ENCODE peak calls at places on chromosomes 6 and 20, in ten cellular contexts. D, H, N, R, G, V, L, K, I and W are unnamed samples. For H3K4me1, the result is how much of the 10 kb centered on the place peaks cover.

GRCh38 chr6:85498596-85499258 is 48.8 kb downstream of the NT5E start:
- DNase-seq in D (no peak), H (no peak), N (no peak), R (peak), G (no peak), V (no peak), L (no peak), K (no peak), I (no peak), W (no peak)

GRCh38 chr20:40848530-40848929 is 159.5 kb upstream of the MAFB start:
- DNase-seq in D (no peak), H (no peak), N (no peak), R (no peak), G (no peak), V (no peak), L (no peak), K (no peak), I (no peak), W (no peak)

GRCh38 chr20:8116067-8116811 is 15.8 kb upstream of the PLCB1 start:
- DNase-seq in D (no peak), H (no peak), N (no peak), R (no peak), G (no peak), V (no peak), L (no peak), K (no peak), I (no peak), W (no peak)

GRCh38 chr6:98471444-98471843 is 362.9 kb upstream of the POU3F2 start:
- DNase-seq in D (no peak), H (no peak), N (no peak), R (no peak), G (no peak), V (no peak), L (no peak), K (no peak), I (no peak), W (no peak)

GRCh38 chr6:74091133-74091793 is 395.3 kb downstream of the CD109 start:
- DNase-seq in D (peak), H (no peak), N (no peak), R (no peak), G (no peak), V (no peak), L (no peak), K (no peak), I (no peak), W (no peak)

GRCh38 chr6:2877960-2878359 is 25.1 kb downstream of the SERPINB9 start:
- DNase-seq in D (no peak), H (no peak), N (no peak), R (no peak), G (peak), V (no peak), L (no peak), K (no peak), I (no peak), W (no peak)

GRCh38 chr6:34657037-34657306 is 39.6 kb downstream of the ILRUN start:
- DNase-seq in D (peak), H (no peak), N (no peak), R (no peak), G (no peak), V (no peak), L (no peak), K (no peak), I (no peak), W (no peak)

GRCh38 chr6:112251170-112251945 is 3.0 kb downstream of the LAMA4 start:
- DNase-seq in D (no peak), H (no peak), N (no peak), R (no peak), G (no peak), V (peak), L (no peak), K (peak), I (peak), W (peak)

GRCh38 chr6:130872250-130873095 is 45.3 kb downstream of the SMLR1 start:
- DNase-seq in D (peak), H (peak), N (peak), R (peak), G (no peak), V (peak), L (peak), K (peak), I (peak), W (peak)

GRCh38 chr6:52904562-52905279 is 4.8 kb downstream of the GSTA3 start:
- DNase-seq in D (no peak), H (no peak), N (no peak), R (no peak), G (no peak), V (no peak), L (no peak), K (no peak), I (no peak), W (no peak)

GRCh38 chr6:109031416-109031815 is 63.2 kb downstream of the SESN1 start:
- DNase-seq in D (no peak), H (no peak), N (no peak), R (no peak), G (no peak), V (no peak), L (no peak), K (no peak), I (no peak), W (no peak)

GRCh38 chr20:50308513-50309279 is 118.1 kb downstream of the CEBPB start:
- DNase-seq in D (peak), H (peak), N (peak), R (peak), G (peak), V (peak), L (peak), K (peak), I (peak), W (peak)

GRCh38 chr6:148535976-148536375 is 193.3 kb downstream of the SASH1 start:
- DNase-seq in D (no peak), H (no peak), N (no peak), R (no peak), G (no peak), V (no peak), L (no peak), K (no peak), I (no peak), W (no peak)

GRCh38 chr20:22620342-22620741 is 36.0 kb upstream of the FOXA2 start:
- DNase-seq in D (no peak), H (no peak), N (no peak), R (no peak), G (peak), V (no peak), L (no peak), K (no peak), I (no peak), W (no peak)

GRCh38 chr6:140107216-140107615 is 732.8 kb upstream of the CITED2 start:
- DNase-seq in D (no peak), H (no peak), N (no peak), R (no peak), G (no peak), V (no peak), L (no peak), K (no peak), I (no peak), W (no peak)

GRCh38 chr6:87706187-87706966 is 4.3 kb upstream of the AKIRIN2 start:
- DNase-seq in D (no peak), H (no peak), N (no peak), R (no peak), G (no peak), V (no peak), L (no peak), K (no peak), I (no peak), W (no peak)

GRCh38 chr6:21587925-21588811 is 5.4 kb upstream of the SOX4 start:
- DNase-seq in D (peak), H (no peak), N (peak), R (peak), G (no peak), V (peak), L (peak), K (peak), I (peak), W (peak)

GRCh38 chr6:125904871-125905270 is 51.7 kb upstream of the HINT3 start:
- DNase-seq in D (no peak), H (no peak), N (no peak), R (no peak), G (no peak), V (no peak), L (no peak), K (no peak), I (no peak), W (no peak)

GRCh38 chr6:168641455-168641854 is 200.5 kb downstream of the SMOC2 start:
- DNase-seq in D (no peak), H (no peak), N (no peak), R (no peak), G (no peak), V (no peak), L (no peak), K (no peak), I (no peak), W (no peak)

GRCh38 chr20:38186788-38187221 is 21.7 kb upstream of the TGM2 start:
- DNase-seq in D (no peak), H (no peak), N (no peak), R (no peak), G (no peak), V (no peak), L (no peak), K (no peak), I (no peak), W (no peak)
- H3K4me1 ChIP-seq in D (under half), H (under half), N (under half), R (under half), G (under half), V (under half), L (under half), K (under half), I (under half), W (under half)

DNA sequence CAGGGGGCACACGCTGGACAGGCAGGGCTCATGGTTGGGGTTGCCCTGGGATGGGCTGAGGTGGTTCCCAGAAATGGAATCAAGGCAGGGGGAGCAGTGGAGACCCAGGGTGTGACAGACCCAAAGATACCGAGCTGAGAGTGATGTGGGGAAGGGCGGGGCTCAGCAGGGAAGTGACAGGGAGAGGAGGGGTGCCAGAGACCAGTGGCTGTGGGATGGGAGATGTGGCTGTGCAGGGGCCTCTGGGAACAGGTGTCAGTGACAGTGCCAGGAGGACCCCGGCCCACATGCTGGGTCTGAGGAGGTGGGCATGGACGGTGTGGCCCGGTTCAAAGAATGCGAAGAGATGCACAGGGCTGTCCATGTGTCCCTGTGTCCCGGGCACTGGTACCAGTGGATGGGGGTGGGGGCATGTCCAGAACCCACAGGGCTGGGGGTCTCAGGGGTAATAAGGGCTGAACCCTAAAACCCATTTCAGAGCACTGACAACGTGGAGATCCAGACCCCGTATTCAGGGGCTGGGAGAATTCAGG is 1.0 kb downstream of the CABLES2 start:
- DNase-seq in D (no peak), H (no peak), N (no peak), R (no peak), G (no peak), V (no peak), L (no peak), K (no peak), I (no peak), W (no peak)
- H3K4me3 ChIP-seq in D (peak), H (peak), N (peak), R (peak), G (peak), V (peak), L (no peak), K (peak), I (peak), W (peak)

DNA sequence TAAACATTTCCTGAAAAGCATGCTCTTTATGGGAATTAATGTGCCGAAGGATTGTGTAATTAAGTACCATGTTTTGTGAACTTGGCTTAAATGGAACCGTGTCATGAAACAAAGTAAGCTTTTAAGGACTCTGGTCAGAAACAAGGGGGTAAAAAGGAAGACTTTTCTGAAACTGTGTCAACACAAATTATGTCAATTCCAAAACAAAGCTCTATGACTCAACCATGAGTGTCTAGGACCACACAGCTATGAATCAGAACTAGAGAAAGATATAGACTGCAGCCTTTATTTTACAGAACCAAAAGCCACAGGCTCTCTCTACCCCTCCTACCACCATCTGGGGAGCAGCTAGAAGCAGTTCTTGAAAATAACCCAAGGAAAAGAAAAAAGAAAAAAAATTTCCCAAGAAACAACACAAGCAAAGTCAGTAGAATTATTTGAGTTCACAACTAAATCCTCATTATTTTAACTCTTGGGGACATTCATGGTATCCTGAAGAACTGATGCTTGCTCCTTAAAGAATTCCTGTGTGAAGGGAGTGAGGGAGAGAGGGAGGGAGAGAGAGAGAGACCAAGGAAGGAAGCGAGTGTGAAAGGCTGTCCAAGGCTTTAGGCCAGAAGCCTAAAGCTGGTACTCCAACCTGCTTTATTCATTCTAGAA is 81.9 kb downstream of the ZMYND8 start:
- DNase-seq in D (peak), H (no peak), N (no peak), R (no peak), G (no peak), V (peak), L (no peak), K (no peak), I (no peak), W (no peak)
- H3K4me1 ChIP-seq in D (under half), H (under half), N (under half), R (under half), G (half or more), V (under half), L (under half), K (under half), I (under half), W (under half)

DNA sequence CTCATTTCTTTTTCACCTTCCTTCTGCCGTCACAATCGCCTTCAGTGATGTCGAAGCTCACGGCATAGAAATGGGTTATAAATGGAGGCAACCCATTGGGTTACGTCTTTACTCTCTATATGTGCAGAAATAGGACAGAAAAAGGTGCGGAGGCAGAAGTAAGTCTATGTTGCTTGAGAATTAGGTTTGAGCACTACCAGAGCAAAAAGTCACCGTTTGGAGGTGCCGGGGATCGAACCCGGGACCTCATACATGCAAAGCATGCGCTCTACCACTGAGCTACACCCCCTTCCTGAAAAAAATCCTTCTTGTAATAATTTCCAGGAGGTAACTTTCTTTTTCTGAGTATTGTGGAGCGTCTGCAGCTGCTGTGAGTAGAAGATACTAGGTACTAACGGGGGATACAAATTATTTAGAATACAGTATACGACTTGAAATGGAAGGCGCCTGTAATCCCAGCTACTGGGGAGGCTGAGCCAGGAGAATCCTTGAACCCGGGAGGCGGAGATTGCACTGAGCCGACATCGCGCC is 134.2 kb downstream of the TRIM27 start:
- DNase-seq in D (peak), H (no peak), N (no peak), R (no peak), G (no peak), V (no peak), L (no peak), K (peak), I (no peak), W (no peak)
- H3K4me3 ChIP-seq in D (peak), H (no peak), N (peak), R (peak), G (peak), V (peak), L (no peak), K (peak), I (no peak), W (peak)

DNA sequence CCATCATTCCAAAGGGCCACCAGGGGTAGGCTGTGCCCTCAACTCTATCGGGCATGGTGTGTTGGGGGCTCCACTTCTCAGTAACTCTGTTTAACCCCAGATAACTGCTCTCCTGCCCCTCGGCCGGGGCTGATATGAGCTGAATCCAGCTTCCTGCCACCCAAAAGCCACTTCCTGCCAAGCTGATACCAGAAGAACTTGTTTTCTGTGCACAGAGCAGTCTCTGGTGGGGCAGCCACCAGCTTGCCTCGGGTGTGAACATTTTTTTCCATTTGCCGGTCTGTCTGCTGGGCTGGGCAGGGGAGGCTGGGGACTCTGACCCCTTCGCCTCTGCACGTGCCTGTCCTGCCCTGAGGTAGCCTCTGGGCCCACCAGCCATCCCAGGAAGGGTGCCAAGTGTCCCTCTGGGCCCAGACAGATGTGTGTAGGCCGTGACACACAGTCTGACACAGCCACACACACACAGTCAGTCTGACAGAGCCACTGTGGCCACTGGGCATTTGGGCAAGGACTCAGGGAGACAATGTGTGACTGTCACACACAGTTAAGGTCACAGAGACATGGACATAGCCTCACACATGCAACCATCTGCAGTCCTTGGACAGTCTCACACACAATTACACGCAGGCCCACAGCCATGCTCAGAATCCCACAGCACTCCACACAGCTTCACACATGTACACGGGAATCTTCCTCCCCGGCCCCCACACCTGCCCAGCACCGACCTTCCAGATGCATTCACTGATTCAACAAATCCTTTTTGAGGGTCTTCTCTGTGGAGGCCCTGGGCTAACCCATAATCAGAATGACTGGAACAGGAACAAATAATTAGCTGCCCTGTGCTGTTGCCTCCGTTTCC is 45.1 kb downstream of the NOL4L start:
- DNase-seq in D (peak), H (no peak), N (no peak), R (no peak), G (no peak), V (peak), L (no peak), K (no peak), I (no peak), W (peak)
- H3K4me1 ChIP-seq in D (under half), H (under half), N (under half), R (under half), G (under half), V (under half), L (under half), K (under half), I (under half), W (under half)

GRCh38 chr6:107493158-107494057 is 3.5 kb downstream of the SOBP start:
- DNase-seq in D (peak), H (no peak), N (no peak), R (no peak), G (no peak), V (no peak), L (no peak), K (no peak), I (no peak), W (peak)

GRCh38 chr6:107496892-107497684 is 7.2 kb downstream of the SOBP start:
- DNase-seq in D (no peak), H (no peak), N (no peak), R (no peak), G (no peak), V (no peak), L (no peak), K (no peak), I (no peak), W (no peak)

GRCh38 chr6:107491791-107492674 is 2.1 kb downstream of the SOBP start:
- DNase-seq in D (no peak), H (peak), N (peak), R (no peak), G (no peak), V (no peak), L (no peak), K (peak), I (no peak), W (peak)

GRCh38 chr6:107495196-107495643 is 5.3 kb downstream of the SOBP start:
- DNase-seq in D (no peak), H (no peak), N (no peak), R (no peak), G (no peak), V (no peak), L (no peak), K (peak), I (no peak), W (peak)

DNA sequence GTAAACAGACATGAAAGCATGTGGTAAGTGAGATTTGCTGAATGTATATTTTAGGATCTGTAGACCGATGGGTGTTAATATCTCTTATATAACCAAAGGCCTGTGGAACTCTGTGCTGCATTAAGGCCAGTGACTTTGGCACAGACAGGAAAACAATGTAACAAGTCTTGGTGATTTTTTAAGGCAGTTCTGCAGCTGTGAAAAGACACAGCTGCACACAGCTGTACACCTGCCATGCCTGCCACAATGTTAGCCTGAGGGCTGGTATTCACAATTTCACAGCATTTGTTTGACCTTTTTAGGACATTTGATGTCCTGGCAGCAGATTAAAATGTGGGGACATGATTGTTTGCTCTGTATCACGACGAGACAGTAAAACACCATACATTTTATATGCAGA is 6.1 kb downstream of the SOBP start:
- DNase-seq in D (no peak), H (no peak), N (no peak), R (no peak), G (no peak), V (no peak), L (no peak), K (no peak), I (no peak), W (no peak)
- H3K4me3 ChIP-seq in D (no peak), H (no peak), N (no peak), R (no peak), G (no peak), V (no peak), L (no peak), K (no peak), I (peak), W (no peak)

GRCh38 chr20:34008477-34008876 is 14.8 kb downstream of the RALY start:
- DNase-seq in D (no peak), H (no peak), N (no peak), R (no peak), G (no peak), V (no peak), L (no peak), K (no peak), I (no peak), W (no peak)
- H3K4me1 ChIP-seq in D (under half), H (under half), N (half or more), R (under half), G (half or more), V (under half), L (under half), K (under half), I (under half), W (under half)